ENCODE peak calls at places on chromosomes 3 and 15, in five cellular contexts. T is HepG2, P is H1, Q is K562, W is GM12878. R is an unnamed sample.

GRCh38 chr3:126959921-126960603 is 22.9 kb upstream of the PLXNA1 start:
- DNase-seq in T (peak), P (no peak), Q (no peak), W (no peak), R (no peak)

GRCh38 chr15:20368974-20369373 is 172.6 kb downstream of the GOLGA6L6 start:
- DNase-seq in T (no peak), Q (no peak), P (no peak), W (no peak), R (no peak)

GRCh38 chr3:73605388-73605787 is 19.4 kb downstream of the PDZRN3 start:
- DNase-seq in W (no peak), P (no peak), Q (no peak), T (no peak), R (no peak)

GRCh38 chr15:49686626-49687025 is 65.8 kb downstream of the DTWD1 start:
- DNase-seq in Q (no peak), T (no peak), P (no peak), W (no peak), R (no peak)

GRCh38 chr3:48370330-48370708 is 1.7 kb upstream of the FBXW12 start:
- DNase-seq in W (no peak), T (no peak), P (no peak), Q (no peak), R (no peak)

GRCh38 chr3:68876112-68876713 is 56.1 kb downstream of the TAFA4 start:
- DNase-seq in P (peak), Q (peak), W (peak), T (peak), R (peak)

GRCh38 chr15:88385078-88385700 is 82.0 kb downstream of the MRPL46 start:
- DNase-seq in W (no peak), Q (no peak), T (no peak), P (no peak), R (no peak)

GRCh38 chr3:79497447-79498111 is 270.2 kb downstream of the ROBO1 start:
- DNase-seq in P (no peak), T (no peak), Q (peak), W (no peak), R (no peak)

GRCh38 chr3:54756330-54756731 is 171.5 kb downstream of the LRTM1 start:
- DNase-seq in P (no peak), T (no peak), W (no peak), Q (no peak), R (no peak)

GRCh38 chr15:92904832-92905640 is 4.9 kb downstream of the CHD2 start:
- DNase-seq in T (no peak), Q (no peak), P (no peak), W (no peak), R (no peak)

GRCh38 chr3:170077406-170077805 is 39.6 kb downstream of the GPR160 start:
- DNase-seq in P (no peak), T (peak), W (no peak), Q (no peak), R (no peak)

GRCh38 chr3:190169877-190170276 is 49.2 kb upstream of the P3H2 start:
- DNase-seq in T (no peak), Q (no peak), W (no peak), P (no peak), R (no peak)

GRCh38 chr3:22121068-22121706 is 370.2 kb upstream of the ZNF385D start:
- DNase-seq in T (peak), Q (no peak), P (no peak), W (no peak), R (no peak)

GRCh38 chr3:59339818-59340217 is 290.0 kb upstream of the CFAP20DC start:
- DNase-seq in W (no peak), T (no peak), P (no peak), Q (no peak), R (no peak)

GRCh38 chr15:81312790-81313543 is 11.0 kb downstream of the STARD5 start:
- DNase-seq in P (no peak), W (no peak), T (no peak), Q (no peak), R (peak)

GRCh38 chr3:117756580-117756979 is 1047.0 kb downstream of the TUSC7 start:
- DNase-seq in P (no peak), Q (no peak), W (no peak), T (no peak), R (no peak)

GRCh38 chr3:168883145-168883544 is 780.4 kb downstream of the MECOM start:
- DNase-seq in W (no peak), T (no peak), Q (no peak), P (no peak), R (no peak)

GRCh38 chr3:168885028-168885427 is 778.5 kb downstream of the MECOM start:
- DNase-seq in Q (no peak), T (no peak), W (no peak), P (no peak), R (no peak)

GRCh38 chr3:168888781-168889180 is 774.7 kb downstream of the MECOM start:
- DNase-seq in P (no peak), W (no peak), Q (no peak), T (no peak), R (no peak)

GRCh38 chr3:168881804-168882203 is 781.7 kb downstream of the MECOM start:
- DNase-seq in W (no peak), Q (no peak), P (no peak), T (no peak), R (no peak)

DNA sequence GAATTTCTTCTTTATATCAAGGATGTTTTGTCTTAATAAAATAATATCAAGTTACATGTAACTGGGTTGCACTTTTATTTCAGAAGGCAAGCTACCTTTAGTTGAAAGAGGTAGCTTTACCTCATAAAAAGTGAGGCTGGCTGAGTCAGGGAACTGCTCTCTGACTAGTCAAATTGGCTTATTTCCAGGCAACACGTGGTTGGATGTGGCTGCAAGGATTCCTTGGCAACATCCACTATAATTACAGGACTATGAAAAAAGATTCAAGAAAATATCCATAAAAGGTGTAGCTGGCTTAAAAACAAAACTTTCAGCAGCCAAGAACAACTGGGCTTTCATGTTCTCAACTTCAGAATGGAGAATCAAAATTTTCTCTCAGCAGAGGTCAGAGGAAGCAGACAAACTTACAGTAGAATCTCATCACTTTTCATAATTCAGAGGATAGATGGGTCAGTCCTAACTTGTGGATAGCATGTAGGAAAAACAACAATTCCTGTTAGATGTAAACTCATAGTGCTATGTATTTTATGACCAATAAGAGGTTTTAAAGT is 779.1 kb downstream of the MECOM start:
- DNase-seq in Q (no peak), T (no peak), P (no peak), W (no peak), R (no peak)
- TF ChIP-seq POLR2AphosphoS5 in Q (no peak), T (no peak), P (no peak), W (no peak), R (no peak)

DNA sequence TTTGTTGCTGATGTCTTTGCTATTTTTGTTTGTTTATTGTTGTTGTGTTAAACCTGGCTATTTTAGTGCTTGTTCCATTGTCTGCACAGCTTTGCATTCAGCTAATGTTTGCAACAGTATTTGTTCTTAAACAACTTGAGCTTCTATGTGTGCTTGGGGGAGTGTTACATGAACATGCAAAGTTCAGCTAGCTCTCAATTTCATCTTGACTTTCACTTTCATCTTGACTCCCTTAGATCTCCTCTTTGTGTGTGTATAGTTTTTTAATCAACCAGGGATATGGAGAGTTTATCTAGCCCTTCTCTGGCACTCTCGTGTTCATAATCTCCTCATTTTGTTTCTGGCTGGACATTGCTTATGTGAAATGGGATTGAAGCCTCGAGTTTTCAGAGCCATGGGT is 212.4 kb upstream of the ZBTB20 start:
- DNase-seq in T (no peak), P (no peak), W (peak), Q (no peak), R (no peak)
- TF ChIP-seq CEBPB in T (no peak), P (no peak), W (no peak), Q (no peak), R (no peak)

DNA sequence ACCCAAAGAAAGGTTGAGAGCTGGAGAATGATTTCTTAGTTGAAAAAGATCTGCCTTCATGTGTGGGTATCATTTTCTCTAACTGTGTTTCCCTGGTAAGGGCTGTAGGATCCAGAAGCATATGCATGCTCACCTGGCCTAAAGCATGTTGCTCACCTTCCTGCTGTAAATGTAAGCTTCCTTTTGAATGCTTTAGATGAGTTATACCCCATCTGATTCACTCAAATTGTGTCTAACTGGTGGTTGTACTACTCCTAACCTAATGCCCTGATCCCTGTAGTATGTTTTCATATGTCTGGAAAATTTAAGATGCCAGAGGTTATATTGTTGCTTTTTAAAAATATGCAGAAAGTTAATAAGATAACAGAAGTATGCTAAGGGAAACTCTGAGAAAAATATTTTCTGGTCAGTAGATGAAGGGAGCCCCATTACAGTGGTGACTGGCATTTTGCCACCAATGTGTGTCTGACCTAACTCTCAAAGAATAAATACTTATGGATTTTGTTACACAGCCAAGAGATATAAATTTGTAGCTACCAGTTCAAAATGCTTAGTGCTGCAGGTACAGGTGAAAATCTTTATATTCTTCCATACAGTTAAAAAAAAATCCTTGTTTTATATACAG is 7.7 kb downstream of the FILIP1L start:
- DNase-seq in W (no peak), Q (no peak), T (no peak), P (no peak), R (no peak)
- TF ChIP-seq RAD21 in W (no peak), Q (no peak), T (no peak), P (no peak), R (no peak)

GRCh38 chr15:90227816-90228772 is 5.6 kb downstream of the CIB1 start:
- DNase-seq in W (no peak), Q (no peak), T (no peak), P (no peak), R (no peak)
- TF ChIP-seq POLR2AphosphoS5 in W (no peak), Q (no peak), T (no peak), P (no peak), R (no peak)

GRCh38 chr3:14166877-14167605 is 11.4 kb downstream of the XPC start:
- DNase-seq in T (no peak), W (no peak), Q (no peak), P (no peak), R (no peak)
- TF ChIP-seq CEBPB in T (no peak), W (no peak), Q (no peak), P (no peak), R (no peak)

GRCh38 chr15:83845230-83845629 is 191.3 kb downstream of the ADAMTSL3 start:
- DNase-seq in W (no peak), Q (no peak), P (no peak), T (no peak), R (no peak)
- TF ChIP-seq RAD21 in W (no peak), Q (no peak), P (no peak), T (no peak), R (no peak)

GRCh38 chr3:171791695-171792082 is 18.6 kb downstream of the PLD1 start:
- DNase-seq in T (peak), P (no peak), W (no peak), Q (no peak), R (no peak)
- TF ChIP-seq POLR2AphosphoS5 in T (no peak), P (no peak), W (no peak), Q (no peak), R (no peak)